ENCODE peak calls at places on chromosome 16, in five cellular contexts. One of them, this sample, is unnamed.

GRCh38 chr16:46974352-46974751 is 878 bp upstream of the DNAJA2 start:
- DNase-seq in HFFc6: no peak
- DNase-seq in astrocyte of the spinal cord: no peak
- DNase-seq in retinal pigment epithelial cell: no peak
- DNase-seq in NCI-H2081: no peak
- DNase-seq in this sample: no peak

GRCh38 chr16:87924937-87925670 is 11.2 kb downstream of the CA5A start:
- DNase-seq in HFFc6: no peak
- DNase-seq in retinal pigment epithelial cell: peak
- DNase-seq in astrocyte of the spinal cord: no peak
- DNase-seq in NCI-H2081: peak
- DNase-seq in this sample: no peak

GRCh38 chr16:56999409-57000270 is 10.3 kb downstream of the NLRC5 start:
- DNase-seq in NCI-H2081: no peak
- DNase-seq in astrocyte of the spinal cord: no peak
- DNase-seq in retinal pigment epithelial cell: no peak
- DNase-seq in HFFc6: no peak
- DNase-seq in this sample: no peak

GRCh38 chr16:88681709-88682451 is 4.4 kb downstream of the SNAI3 start:
- DNase-seq in HFFc6: no peak
- DNase-seq in astrocyte of the spinal cord: no peak
- DNase-seq in retinal pigment epithelial cell: no peak
- DNase-seq in NCI-H2081: no peak
- DNase-seq in this sample: no peak

GRCh38 chr16:75305364-75306101 is 54.1 kb upstream of the BCAR1 start:
- DNase-seq in retinal pigment epithelial cell: peak
- DNase-seq in NCI-H2081: peak
- DNase-seq in astrocyte of the spinal cord: peak
- DNase-seq in HFFc6: peak
- DNase-seq in this sample: peak

GRCh38 chr16:74711938-74712337 is 11.3 kb upstream of the MLKL start:
- DNase-seq in NCI-H2081: no peak
- DNase-seq in astrocyte of the spinal cord: no peak
- DNase-seq in retinal pigment epithelial cell: no peak
- DNase-seq in HFFc6: no peak
- DNase-seq in this sample: no peak

GRCh38 chr16:57941016-57941656 is 29.8 kb downstream of the CNGB1 start:
- DNase-seq in HFFc6: no peak
- DNase-seq in retinal pigment epithelial cell: peak
- DNase-seq in NCI-H2081: peak
- DNase-seq in astrocyte of the spinal cord: peak
- DNase-seq in this sample: no peak

GRCh38 chr16:27084296-27085065 is 17.8 kb downstream of the C16orf82 start:
- DNase-seq in astrocyte of the spinal cord: no peak
- DNase-seq in HFFc6: no peak
- DNase-seq in NCI-H2081: no peak
- DNase-seq in retinal pigment epithelial cell: no peak
- DNase-seq in this sample: no peak

GRCh38 chr16:51151951-51152663 is 1.0 kb upstream of the SALL1 start:
- DNase-seq in astrocyte of the spinal cord: peak
- DNase-seq in NCI-H2081: peak
- DNase-seq in HFFc6: peak
- DNase-seq in retinal pigment epithelial cell: no peak
- DNase-seq in this sample: no peak

GRCh38 chr16:69921125-69921524 is 30.0 kb upstream of the CLEC18A start:
- DNase-seq in NCI-H2081: no peak
- DNase-seq in HFFc6: no peak
- DNase-seq in astrocyte of the spinal cord: peak
- DNase-seq in retinal pigment epithelial cell: no peak
- DNase-seq in this sample: no peak

GRCh38 chr16:1791943-1792812 is 1.3 kb downstream of the IGFALS start:
- DNase-seq in astrocyte of the spinal cord: no peak
- DNase-seq in NCI-H2081: no peak
- DNase-seq in HFFc6: no peak
- DNase-seq in retinal pigment epithelial cell: no peak
- DNase-seq in this sample: no peak

GRCh38 chr16:84593825-84594724 is 23.8 kb downstream of the COTL1 start:
- DNase-seq in retinal pigment epithelial cell: no peak
- DNase-seq in NCI-H2081: no peak
- DNase-seq in astrocyte of the spinal cord: peak
- DNase-seq in HFFc6: no peak
- DNase-seq in this sample: peak

GRCh38 chr16:66977341-66978113 is 10.9 kb upstream of the CES4A start:
- DNase-seq in HFFc6: peak
- DNase-seq in retinal pigment epithelial cell: no peak
- DNase-seq in astrocyte of the spinal cord: peak
- DNase-seq in NCI-H2081: peak
- DNase-seq in this sample: peak

GRCh38 chr16:66473654-66474519 is 46.8 kb downstream of the BEAN1 start:
- DNase-seq in retinal pigment epithelial cell: no peak
- DNase-seq in astrocyte of the spinal cord: peak
- DNase-seq in HFFc6: no peak
- DNase-seq in NCI-H2081: peak
- DNase-seq in this sample: no peak

GRCh38 chr16:30060354-30061194 is 5.0 kb upstream of the ALDOA start:
- DNase-seq in NCI-H2081: no peak
- DNase-seq in astrocyte of the spinal cord: no peak
- DNase-seq in retinal pigment epithelial cell: no peak
- DNase-seq in HFFc6: no peak
- DNase-seq in this sample: no peak

GRCh38 chr16:101586-101985 is 23.6 kb downstream of the MPG start:
- DNase-seq in NCI-H2081: no peak
- DNase-seq in HFFc6: no peak
- DNase-seq in astrocyte of the spinal cord: no peak
- DNase-seq in retinal pigment epithelial cell: no peak
- DNase-seq in this sample: no peak

GRCh38 chr16:87661561-87661960 is 59.3 kb downstream of the JPH3 start:
- DNase-seq in retinal pigment epithelial cell: no peak
- DNase-seq in NCI-H2081: no peak
- DNase-seq in astrocyte of the spinal cord: peak
- DNase-seq in HFFc6: peak
- DNase-seq in this sample: no peak

GRCh38 chr16:3007957-3008748 is 4.6 kb upstream of the CLDN9 start:
- DNase-seq in NCI-H2081: no peak
- DNase-seq in HFFc6: no peak
- DNase-seq in astrocyte of the spinal cord: no peak
- DNase-seq in retinal pigment epithelial cell: no peak
- DNase-seq in this sample: no peak

This sample was measured in NK-92 treated with Interleukin-12 subunit alpha and Interleukin-12 subunit beta, amount 100 ng/mL, for 24 hours.